ENCODE peak calls at places on chromosomes 3 and 15, in ten cellular contexts. T is lung, Z is H1, U is psoas muscle, E is HCT116, R is hepatocyte, M is MM.1S, O is tibial artery, K is suprapubic skin, G is iPS DF 6.9. D is an unnamed sample.

GRCh38 chr3:71702131-71703024 is 22.8 kb downstream of the EIF4E3 start:
- DNase-seq in Z (no peak), M (no peak), R (no peak), O (no peak), E (no peak), G (no peak), K (no peak), U (no peak), T (no peak), D (no peak)

GRCh38 chr15:70314018-70314354 is 216.3 kb upstream of the TLE3 start:
- DNase-seq in M (no peak), K (no peak), E (no peak), U (no peak), Z (no peak), T (no peak), R (no peak), O (no peak), G (no peak), D (no peak)

GRCh38 chr3:138093721-138094120 is 21.7 kb downstream of the DZIP1L start:
- DNase-seq in O (no peak), Z (no peak), R (no peak), K (no peak), U (no peak), T (no peak), G (no peak), M (no peak), E (no peak), D (no peak)

GRCh38 chr15:37425541-37425940 is 325.2 kb upstream of the MEIS2 start:
- DNase-seq in E (no peak), T (no peak), G (no peak), O (no peak), K (no peak), U (no peak), M (no peak), Z (no peak), R (no peak), D (no peak)

GRCh38 chr3:185070491-185071335 is 82.1 kb downstream of the C3orf70 start:
- DNase-seq in T (no peak), E (peak; percentile 18), G (peak; percentile 31), O (no peak), K (no peak), U (no peak), Z (peak; percentile 64), R (peak; percentile 49), M (no peak), D (peak; percentile 46)

GRCh38 chr3:173870976-173871375 is 473.4 kb downstream of the NLGN1 start:
- DNase-seq in O (no peak), Z (no peak), R (no peak), K (no peak), G (no peak), E (no peak), M (no peak), U (no peak), T (no peak), D (no peak)

GRCh38 chr3:46022909-46023785 is 4.1 kb downstream of the XCR1 start:
- DNase-seq in U (no peak), K (no peak), R (no peak), Z (peak; percentile 27), T (peak; percentile 16), M (no peak), E (no peak), G (no peak), O (peak; percentile 29), D (no peak)

GRCh38 chr15:25435474-25436243 is 3.2 kb downstream of the UBE3A start:
- DNase-seq in G (no peak), E (no peak), M (no peak), K (no peak), O (no peak), R (no peak), U (no peak), Z (no peak), T (no peak), D (no peak)

GRCh38 chr3:10371167-10371566 is 50.3 kb upstream of the SEC13 start:
- DNase-seq in G (no peak), U (no peak), E (no peak), O (no peak), K (no peak), M (no peak), Z (no peak), R (no peak), T (no peak), D (no peak)

GRCh38 chr3:191342391-191342790 is 12.1 kb upstream of the UTS2B start:
- DNase-seq in O (no peak), T (no peak), E (no peak), K (no peak), G (no peak), M (no peak), U (no peak), Z (no peak), R (no peak), D (no peak)
- H3K4me1 ChIP-seq in O (peaks cover 54% of the 10 kb centered on the region), T (peaks cover 36% of the 10 kb centered on the region), E (peaks cover 6% of the 10 kb centered on the region), K (peaks cover 41% of the 10 kb centered on the region), G (no peaks in the 10 kb centered on the region), M (peaks cover 14% of the 10 kb centered on the region), U (peaks cover 70% of the 10 kb centered on the region), Z (no peaks in the 10 kb centered on the region), R (peaks cover 21% of the 10 kb centered on the region), D (no peaks in the 10 kb centered on the region)

GRCh38 chr15:60003243-60004018 is 680 bp upstream of the FOXB1 start:
- DNase-seq in O (no peak), T (no peak), U (no peak), R (no peak), Z (no peak), K (no peak), M (no peak), E (no peak), G (no peak), D (no peak)
- H3K4me1 ChIP-seq in O (peaks cover 42% of the 10 kb centered on the region), T (no peaks in the 10 kb centered on the region), U (peaks cover 34% of the 10 kb centered on the region), R (peaks cover 25% of the 10 kb centered on the region), Z (peaks cover 16% of the 10 kb centered on the region), K (peaks cover 34% of the 10 kb centered on the region), M (peaks cover 17% of the 10 kb centered on the region), E (no peaks in the 10 kb centered on the region), G (peaks cover 9% of the 10 kb centered on the region), D (peaks cover 23% of the 10 kb centered on the region)

GRCh38 chr3:123405021-123405420 is 43.9 kb downstream of the ADCY5 start:
- DNase-seq in R (no peak), G (no peak), K (no peak), T (no peak), E (no peak), M (no peak), Z (no peak), U (peak; percentile 32), O (no peak), D (no peak)
- H3K4me1 ChIP-seq in R (peaks cover 21% of the 10 kb centered on the region), G (peaks cover 1% of the 10 kb centered on the region), K (no peaks in the 10 kb centered on the region), T (peaks cover 5% of the 10 kb centered on the region), E (no peaks in the 10 kb centered on the region), M (no peaks in the 10 kb centered on the region), Z (peaks cover 6% of the 10 kb centered on the region), U (no peaks in the 10 kb centered on the region), O (peaks cover 41% of the 10 kb centered on the region), D (peaks cover 7% of the 10 kb centered on the region)

DNA sequence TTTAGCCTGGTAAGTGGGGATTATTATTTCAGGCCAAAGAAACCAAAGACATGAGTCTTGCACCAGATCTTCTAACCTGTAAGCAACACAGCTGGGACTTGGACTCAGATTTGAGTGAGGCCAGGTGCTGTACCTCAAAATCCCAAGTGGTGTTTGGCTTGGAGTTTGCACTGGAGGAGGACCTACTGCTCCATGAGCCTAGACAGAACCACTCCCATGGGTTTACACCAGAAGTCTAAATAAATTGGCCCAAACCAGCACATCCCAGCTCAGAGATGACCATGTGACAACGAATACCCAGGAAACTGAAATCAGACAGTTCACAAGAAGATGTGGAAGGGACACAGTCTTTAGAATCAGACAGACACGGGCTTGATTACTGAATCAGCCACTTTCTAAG is 47.5 kb downstream of the MINAR1 start:
- DNase-seq in U (no peak), Z (no peak), M (no peak), T (no peak), G (no peak), K (no peak), E (no peak), O (no peak), R (no peak), D (no peak)
- H3K4me1 ChIP-seq in U (no peaks in the 10 kb centered on the region), Z (no peaks in the 10 kb centered on the region), M (no peaks in the 10 kb centered on the region), T (no peaks in the 10 kb centered on the region), G (no peaks in the 10 kb centered on the region), K (no peaks in the 10 kb centered on the region), E (no peaks in the 10 kb centered on the region), O (no peaks in the 10 kb centered on the region), R (no peaks in the 10 kb centered on the region), D (no peaks in the 10 kb centered on the region)

DNA sequence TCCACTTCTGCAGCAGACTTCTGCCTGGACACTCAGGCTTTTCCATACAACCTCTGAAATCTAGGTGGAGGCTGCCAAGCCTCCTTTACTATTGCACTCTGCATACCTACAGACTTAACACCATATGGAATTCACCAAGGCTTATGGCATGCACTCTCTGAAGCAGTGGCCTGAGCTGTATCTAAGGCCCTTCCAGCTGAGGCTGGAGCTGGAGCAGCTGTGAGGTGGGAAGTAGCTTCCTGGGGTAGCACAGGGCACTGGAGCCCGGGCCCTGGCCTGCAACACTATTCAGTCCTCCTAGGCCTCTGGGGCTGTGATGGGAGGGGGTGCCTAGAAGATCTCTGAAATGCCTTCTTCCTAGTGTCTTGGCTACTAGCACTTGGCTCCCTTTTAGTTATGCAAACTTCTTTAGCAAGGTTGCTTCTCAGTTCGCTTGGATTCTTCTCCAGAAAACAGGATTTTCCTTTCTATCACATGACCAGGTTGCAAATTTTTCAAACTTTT is 186.6 kb upstream of the RORA start:
- DNase-seq in U (no peak), K (no peak), G (no peak), O (no peak), R (no peak), E (no peak), T (no peak), Z (no peak), M (no peak), D (peak; percentile 59)
- H3K4me1 ChIP-seq in U (no peaks in the 10 kb centered on the region), K (no peaks in the 10 kb centered on the region), G (no peaks in the 10 kb centered on the region), O (no peaks in the 10 kb centered on the region), R (no peaks in the 10 kb centered on the region), E (no peaks in the 10 kb centered on the region), T (no peaks in the 10 kb centered on the region), Z (no peaks in the 10 kb centered on the region), M (no peaks in the 10 kb centered on the region), D (no peaks in the 10 kb centered on the region)

GRCh38 chr3:37993811-37994638 is 3.4 kb downstream of the VILL start:
- DNase-seq in E (no peak), T (peak; percentile 79), K (peak; percentile 91), R (peak; percentile 88), O (peak; percentile 86), M (peak; percentile 69), Z (peak; percentile 80), U (peak; percentile 88), G (no peak), D (no peak)
- H3K4me1 ChIP-seq in E (peaks cover 11% of the 10 kb centered on the region), T (no peaks in the 10 kb centered on the region), K (peaks cover 43% of the 10 kb centered on the region), R (peaks cover 53% of the 10 kb centered on the region), O (peaks cover 30% of the 10 kb centered on the region), M (peaks cover 26% of the 10 kb centered on the region), Z (no peaks in the 10 kb centered on the region), U (no peaks in the 10 kb centered on the region), G (peaks cover 8% of the 10 kb centered on the region), D (peaks cover 5% of the 10 kb centered on the region)

D was measured in NT2/D1.